ENCODE peak calls at places on chromosomes 5 and 9, in nine cellular contexts. L, Y, V, C, B, G, Z, K and D are unnamed samples. For H3K4me1, the result is how much of the 10 kb centered on the place peaks cover.

GRCh38 chr9:14908221-14909206 is 1.7 kb downstream of the FREM1 start:
- DNase-seq in L (no peak), Y (no peak), V (no peak), C (no peak), B (no peak), G (no peak), Z (no peak), K (no peak), D (no peak)

GRCh38 chr5:1995491-1995890 is 112.8 kb upstream of the IRX4 start:
- DNase-seq in L (no peak), Y (no peak), V (no peak), C (no peak), B (no peak), G (no peak), Z (no peak), K (no peak), D (no peak)

GRCh38 chr5:151680944-151681427 is 5.7 kb downstream of the SPARC start:
- DNase-seq in L (no peak), Y (no peak), V (no peak), C (no peak), B (peak), G (no peak), Z (no peak), K (peak), D (no peak)

GRCh38 chr5:107964722-107965121 is 294.0 kb upstream of the EFNA5 start:
- DNase-seq in L (no peak), Y (no peak), V (no peak), C (no peak), B (no peak), G (no peak), Z (no peak), K (no peak), D (no peak)

GRCh38 chr5:132089363-132089762 is 15.8 kb downstream of the CSF2 start:
- DNase-seq in L (no peak), Y (no peak), V (no peak), C (no peak), B (no peak), G (no peak), Z (no peak), K (no peak), D (no peak)

GRCh38 chr5:168793844-168794837 is 215.0 kb upstream of the PANK3 start:
- DNase-seq in L (no peak), Y (no peak), V (no peak), C (no peak), B (peak), G (peak), Z (no peak), K (peak), D (no peak)

GRCh38 chr9:132074736-132075135 is 4.9 kb downstream of the MED27 start:
- DNase-seq in L (no peak), Y (no peak), V (no peak), C (no peak), B (peak), G (no peak), Z (no peak), K (no peak), D (no peak)

GRCh38 chr5:11384441-11385250 is 519.6 kb downstream of the CTNND2 start:
- DNase-seq in L (no peak), Y (no peak), V (no peak), C (no peak), B (no peak), G (no peak), Z (peak), K (no peak), D (no peak)

GRCh38 chr9:37300620-37301368 is 121.7 kb upstream of the GRHPR start:
- DNase-seq in L (no peak), Y (no peak), V (no peak), C (no peak), B (no peak), G (no peak), Z (no peak), K (no peak), D (no peak)

GRCh38 chr5:173012882-173013281 is 29.3 kb downstream of the ATP6V0E1 start:
- DNase-seq in L (no peak), Y (no peak), V (no peak), C (no peak), B (peak), G (no peak), Z (no peak), K (no peak), D (no peak)

GRCh38 chr5:88183255-88183654 is 85.4 kb downstream of the TMEM161B start:
- DNase-seq in L (no peak), Y (no peak), V (no peak), C (no peak), B (no peak), G (no peak), Z (no peak), K (no peak), D (no peak)

GRCh38 chr5:54944364-54944763 is 41.0 kb downstream of the ESM1 start:
- DNase-seq in L (no peak), Y (peak), V (peak), C (peak), B (peak), G (peak), Z (no peak), K (no peak), D (peak)

GRCh38 chr5:90201923-90202322 is 207.6 kb downstream of the CETN3 start:
- DNase-seq in L (no peak), Y (peak), V (no peak), C (no peak), B (no peak), G (no peak), Z (no peak), K (no peak), D (no peak)

GRCh38 chr9:4334439-4334838 is 34.6 kb upstream of the GLIS3 start:
- DNase-seq in L (peak), Y (peak), V (no peak), C (no peak), B (peak), G (no peak), Z (peak), K (no peak), D (no peak)

GRCh38 chr5:92237896-92238295 is 854.8 kb upstream of the ARRDC3 start:
- DNase-seq in L (no peak), Y (peak), V (no peak), C (no peak), B (no peak), G (no peak), Z (no peak), K (no peak), D (no peak)

GRCh38 chr5:72106922-72107873 is at the start of gene MAP1B:
- DNase-seq in L (peak), Y (peak), V (no peak), C (no peak), B (peak), G (peak), Z (peak), K (peak), D (no peak)

GRCh38 chr9:115595951-115596742 is 478.2 kb upstream of the TNC start:
- DNase-seq in L (no peak), Y (no peak), V (no peak), C (no peak), B (no peak), G (peak), Z (no peak), K (no peak), D (no peak)

GRCh38 chr9:107711528-107711927 is 222.0 kb upstream of the KLF4 start:
- DNase-seq in L (no peak), Y (peak), V (no peak), C (no peak), B (no peak), G (peak), Z (no peak), K (peak), D (no peak)

GRCh38 chr5:149766460-149767277 is 36.6 kb downstream of the PPARGC1B start:
- DNase-seq in L (peak), Y (no peak), V (no peak), C (no peak), B (no peak), G (no peak), Z (no peak), K (no peak), D (no peak)

GRCh38 chr5:14413331-14413750 is 168.3 kb upstream of the OTULINL start:
- DNase-seq in L (no peak), Y (no peak), V (peak), C (no peak), B (no peak), G (peak), Z (no peak), K (no peak), D (peak)

GRCh38 chr5:9156282-9156681 is 389.6 kb downstream of the SEMA5A start:
- DNase-seq in L (no peak), Y (no peak), V (no peak), C (peak), B (peak), G (peak), Z (peak), K (no peak), D (no peak)

GRCh38 chr5:6228257-6229250 is 149.8 kb downstream of the MED10 start:
- DNase-seq in L (no peak), Y (no peak), V (no peak), C (no peak), B (no peak), G (peak), Z (no peak), K (no peak), D (no peak)

GRCh38 chr5:38751103-38751502 is 94.7 kb upstream of the OSMR start:
- DNase-seq in L (no peak), Y (no peak), V (no peak), C (no peak), B (no peak), G (no peak), Z (no peak), K (peak), D (no peak)

GRCh38 chr9:33287087-33287490 is 3.2 kb upstream of the NFX1 start:
- DNase-seq in L (no peak), Y (no peak), V (peak), C (peak), B (peak), G (peak), Z (peak), K (peak), D (peak)

GRCh38 chr9:35908484-35909125 is 685 bp upstream of the SPAAR start:
- DNase-seq in L (peak), Y (no peak), V (no peak), C (no peak), B (no peak), G (peak), Z (no peak), K (no peak), D (no peak)

GRCh38 chr9:35907732-35908483 is 1.4 kb upstream of the SPAAR start:
- DNase-seq in L (peak), Y (peak), V (no peak), C (no peak), B (peak), G (peak), Z (peak), K (peak), D (no peak)

GRCh38 chr9:35905912-35906679 is at the start of gene HRCT1:
- DNase-seq in L (peak), Y (peak), V (no peak), C (no peak), B (peak), G (peak), Z (no peak), K (no peak), D (no peak)

GRCh38 chr9:35904966-35905781 is 828 bp upstream of the HRCT1 start:
- DNase-seq in L (no peak), Y (no peak), V (no peak), C (no peak), B (no peak), G (no peak), Z (no peak), K (no peak), D (no peak)

DNA sequence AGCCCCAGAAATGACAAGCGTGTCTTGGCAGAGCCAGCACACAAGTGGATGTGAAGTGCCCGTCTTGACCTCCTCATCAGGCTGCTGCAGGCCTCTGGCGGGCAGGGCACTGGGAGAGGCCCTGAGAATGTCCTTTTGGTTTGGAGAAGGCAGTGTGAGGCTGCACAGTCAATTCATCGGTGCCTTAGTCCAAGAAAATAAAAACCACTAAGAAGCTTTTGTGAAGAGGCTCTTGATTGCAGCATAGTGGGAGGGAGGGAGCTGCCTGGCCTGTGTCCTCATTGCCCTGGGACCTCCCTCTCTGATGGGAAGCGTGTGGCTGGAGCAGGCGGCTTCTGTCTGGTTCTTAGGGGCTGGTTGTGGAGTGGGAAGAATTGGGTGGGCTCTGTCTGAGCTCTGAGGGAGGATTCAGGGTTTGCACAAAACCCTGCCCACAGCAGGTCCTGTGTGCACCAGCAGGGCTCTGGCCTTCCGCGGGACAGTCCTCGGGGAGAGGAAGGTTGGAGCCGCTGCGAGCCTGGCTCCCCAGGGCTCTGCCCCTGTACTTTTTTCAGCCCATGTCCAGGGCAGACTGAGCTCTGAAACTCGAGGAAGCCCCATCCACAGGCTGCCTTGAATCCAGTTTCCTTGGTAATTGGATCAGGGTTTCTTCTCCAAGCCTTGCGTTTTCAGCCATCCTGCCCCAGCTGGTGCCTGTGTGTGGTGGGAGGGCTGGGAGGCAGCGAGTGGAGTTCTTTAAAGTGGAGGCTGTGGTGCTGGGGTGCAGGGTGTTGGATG is 1.1 kb downstream of the HRCT1 start:
- DNase-seq in L (peak), Y (no peak), V (no peak), C (no peak), B (peak), G (peak), Z (no peak), K (peak), D (no peak)
- H3K4me1 ChIP-seq in L (half or more), Y (under half), V (half or more), C (under half), B (half or more), G (half or more), Z (under half), K (under half), D (half or more)

GRCh38 chr9:71769175-71770165 is 1.2 kb upstream of the CEMIP2 start:
- DNase-seq in L (peak), Y (peak), V (peak), C (peak), B (peak), G (peak), Z (peak), K (peak), D (peak)

GRCh38 chr9:71765693-71766092 is 2.6 kb downstream of the CEMIP2 start:
- DNase-seq in L (no peak), Y (peak), V (no peak), C (no peak), B (no peak), G (no peak), Z (no peak), K (no peak), D (no peak)

GRCh38 chr9:71766663-71767062 is 1.6 kb downstream of the CEMIP2 start:
- DNase-seq in L (no peak), Y (no peak), V (peak), C (no peak), B (no peak), G (no peak), Z (no peak), K (no peak), D (peak)

GRCh38 chr9:71768388-71769174 is at the start of gene CEMIP2:
- DNase-seq in L (peak), Y (peak), V (peak), C (peak), B (peak), G (peak), Z (peak), K (peak), D (peak)

DNA sequence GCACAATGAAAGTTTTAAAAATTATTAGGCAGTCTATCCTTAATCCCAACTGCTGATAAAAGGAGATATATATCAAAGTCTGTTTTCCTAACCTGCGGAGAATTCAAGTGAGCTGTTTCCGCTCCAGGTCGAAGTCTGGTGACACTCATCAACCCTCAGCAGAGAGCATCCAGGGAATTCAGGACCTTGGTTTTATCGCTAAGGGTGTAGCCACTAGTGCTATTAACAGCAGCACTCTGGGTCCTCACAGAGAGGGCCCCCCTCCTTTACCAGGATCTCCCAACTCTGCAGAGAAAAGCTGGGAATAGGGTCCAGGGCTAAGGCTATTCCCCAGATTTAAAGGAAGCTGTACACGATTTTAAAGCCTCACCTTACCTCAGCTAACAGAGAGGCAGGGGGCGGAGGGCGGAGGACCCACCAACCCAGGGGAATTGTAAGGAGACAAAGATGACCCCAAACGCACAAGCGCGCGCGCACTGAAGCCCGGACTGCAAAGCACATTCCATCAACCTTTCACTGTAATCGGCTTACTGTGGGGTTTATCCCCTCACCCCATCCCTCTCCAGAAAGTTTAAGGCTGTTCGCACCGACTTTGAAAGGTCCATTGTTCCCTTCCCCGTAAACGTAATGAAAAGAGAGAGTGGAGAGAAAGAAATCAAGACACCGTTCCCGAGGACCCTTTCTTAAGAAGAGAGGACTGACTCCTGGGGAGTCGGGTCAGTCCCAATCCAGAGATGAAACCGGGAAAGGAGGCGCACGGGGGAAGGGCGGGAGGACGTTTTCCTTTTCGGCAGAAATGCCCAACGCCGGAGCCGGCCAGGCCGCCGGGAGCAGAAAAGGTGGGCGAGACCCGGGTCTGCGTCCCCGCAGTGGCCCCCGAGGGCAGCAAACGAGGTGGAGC is 642 bp downstream of the CEMIP2 start:
- DNase-seq in L (peak), Y (no peak), V (no peak), C (peak), B (no peak), G (peak), Z (no peak), K (peak), D (no peak)
- H3K4me1 ChIP-seq in L (half or more), Y (under half), V (under half), C (under half), B (under half), G (under half), Z (under half), K (under half), D (half or more)

DNA sequence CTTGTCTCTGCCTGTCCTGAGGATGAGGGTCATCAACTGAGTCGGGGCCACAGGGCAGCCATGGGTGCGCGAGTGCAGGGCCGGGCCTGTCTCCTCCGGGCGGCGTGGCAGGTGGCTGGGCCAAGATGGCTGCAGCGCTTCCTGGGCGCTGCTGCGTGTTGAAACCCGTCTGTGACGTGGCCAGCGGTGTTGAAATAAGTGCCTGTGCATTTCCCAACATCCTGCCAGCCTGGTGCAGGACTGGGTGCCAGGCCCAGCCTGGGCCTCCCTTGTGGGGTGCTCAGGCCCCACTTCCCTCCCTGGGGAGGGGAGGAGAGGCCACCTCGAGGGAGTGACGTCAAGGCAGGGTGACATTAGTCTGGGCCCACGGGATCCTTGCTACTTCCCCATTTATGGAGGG is 45.5 kb downstream of the RXRA start:
- DNase-seq in L (peak), Y (peak), V (no peak), C (no peak), B (peak), G (no peak), Z (no peak), K (no peak), D (no peak)
- H3K4me1 ChIP-seq in L (half or more), Y (under half), V (under half), C (under half), B (half or more), G (under half), Z (under half), K (under half), D (under half)

DNA sequence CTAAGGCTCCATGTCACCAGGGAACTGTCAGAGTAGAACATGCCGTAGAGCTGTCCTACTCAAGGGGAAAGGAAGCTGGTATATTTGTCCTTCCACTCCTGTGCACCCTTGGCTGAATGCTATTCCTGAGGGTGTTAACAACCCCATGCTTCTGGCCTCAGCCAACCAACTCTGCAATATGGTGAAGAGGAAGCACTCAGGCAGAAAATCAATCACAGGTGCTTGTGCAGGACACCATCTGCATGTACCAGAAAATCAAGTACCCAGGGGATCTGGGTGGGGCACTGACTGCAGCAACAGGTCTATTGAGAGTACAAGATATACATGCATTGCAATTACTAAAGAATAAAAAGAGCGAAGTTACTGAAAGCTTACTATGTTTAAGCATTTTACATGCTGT is 51.4 kb upstream of the NEK6 start:
- DNase-seq in L (no peak), Y (no peak), V (no peak), C (no peak), B (no peak), G (no peak), Z (no peak), K (no peak), D (no peak)
- H3K4me1 ChIP-seq in L (under half), Y (under half), V (under half), C (under half), B (under half), G (under half), Z (under half), K (under half), D (half or more)